ENCODE peak calls at places on chromosomes 7 and 10, in five cellular contexts. Y, T, O, V and W are unnamed samples.

GRCh38 chr10:19706904-19707303 is 109.3 kb upstream of the PLXDC2 start:
- DNase-seq in T (no peak), Y (no peak), V (no peak), O (no peak), W (no peak)

GRCh38 chr10:124701881-124702656 is 42.1 kb downstream of the FAM53B start:
- DNase-seq in T (peak; percentile 66), Y (no peak), V (no peak), O (no peak), W (no peak)

GRCh38 chr7:4683043-4683883 is 1.2 kb downstream of the FOXK1 start:
- DNase-seq in Y (no peak), V (no peak), O (peak; percentile 52), T (no peak), W (peak; percentile 68)

GRCh38 chr7:123828805-123829204 is 16.2 kb upstream of the HYAL4 start:
- DNase-seq in V (no peak), T (no peak), Y (no peak), O (no peak), W (no peak)

GRCh38 chr10:6300106-6300783 is 97.5 kb downstream of the PFKFB3 start:
- DNase-seq in O (peak; percentile 40), T (peak; percentile 56), Y (no peak), V (no peak), W (no peak)

GRCh38 chr7:40474790-40475680 is 340.2 kb downstream of the SUGCT start:
- DNase-seq in T (no peak), V (no peak), Y (no peak), O (no peak), W (no peak)

GRCh38 chr10:5283305-5284158 is 81.2 kb upstream of the UCN3 start:
- DNase-seq in Y (peak; percentile 30), T (peak; percentile 47), V (peak; percentile 55), O (peak; percentile 64), W (peak; percentile 72)

GRCh38 chr7:3119963-3120362 is 76.3 kb upstream of the CARD11 start:
- DNase-seq in V (no peak), T (no peak), Y (no peak), O (no peak), W (no peak)

GRCh38 chr7:1578513-1578912 is 8.7 kb upstream of the PSMG3 start:
- DNase-seq in V (no peak), T (no peak), Y (no peak), O (no peak), W (no peak)
- H3K27ac ChIP-seq in V (no peak overlapping the region), T (no peak overlapping the region), Y (no peak overlapping the region), O (no peak overlapping the region), W (no peak overlapping the region)

GRCh38 chr10:34666008-34666700 is 148.9 kb downstream of the PARD3 start:
- DNase-seq in O (peak; percentile 89), T (peak; percentile 94), Y (peak; percentile 30), V (peak; percentile 77), W (peak; percentile 38)
- H3K9ac ChIP-seq in O (peak overlapping the region; percentile 50), T (no peak overlapping the region), Y (no peak overlapping the region), V (no peak overlapping the region), W (no peak overlapping the region)

DNA sequence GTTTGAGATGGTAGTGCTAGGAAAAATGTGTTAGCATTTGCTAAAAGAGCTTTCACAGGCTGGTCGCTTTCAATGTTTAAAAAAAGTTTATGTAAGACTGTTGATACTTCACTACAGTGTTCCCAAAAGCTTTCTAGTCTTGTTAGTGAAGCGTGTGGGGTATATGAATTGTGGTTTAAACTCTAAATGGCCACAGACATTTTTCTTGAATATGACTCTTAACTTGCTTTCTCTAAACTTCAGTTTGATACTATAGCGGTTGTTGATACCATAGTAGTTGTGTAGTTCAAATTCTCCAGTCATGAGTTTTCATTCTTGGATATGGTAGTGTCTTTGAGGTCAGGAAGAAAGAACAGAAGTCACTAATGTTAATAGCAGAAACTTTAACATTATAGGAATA is 44.9 kb downstream of the MCU start:
- DNase-seq in O (no peak), T (peak; percentile 74), V (no peak), Y (no peak), W (no peak)
- H3K27ac ChIP-seq in O (no peak overlapping the region), T (peak overlapping the region; percentile 4), V (no peak overlapping the region), Y (no peak overlapping the region), W (no peak overlapping the region)

GRCh38 chr10:23535381-23535780 is 96.5 kb downstream of the OTUD1 start:
- DNase-seq in T (no peak), Y (no peak), O (no peak), V (no peak), W (no peak)

GRCh38 chr10:23543696-23544095 is 104.8 kb downstream of the OTUD1 start:
- DNase-seq in Y (no peak), O (no peak), T (no peak), V (no peak), W (no peak)

GRCh38 chr10:23538968-23539367 is 100.1 kb downstream of the OTUD1 start:
- DNase-seq in O (no peak), T (no peak), V (no peak), Y (no peak), W (no peak)

GRCh38 chr10:23534761-23535160 is 95.9 kb downstream of the OTUD1 start:
- DNase-seq in Y (no peak), T (no peak), O (no peak), V (no peak), W (no peak)

DNA sequence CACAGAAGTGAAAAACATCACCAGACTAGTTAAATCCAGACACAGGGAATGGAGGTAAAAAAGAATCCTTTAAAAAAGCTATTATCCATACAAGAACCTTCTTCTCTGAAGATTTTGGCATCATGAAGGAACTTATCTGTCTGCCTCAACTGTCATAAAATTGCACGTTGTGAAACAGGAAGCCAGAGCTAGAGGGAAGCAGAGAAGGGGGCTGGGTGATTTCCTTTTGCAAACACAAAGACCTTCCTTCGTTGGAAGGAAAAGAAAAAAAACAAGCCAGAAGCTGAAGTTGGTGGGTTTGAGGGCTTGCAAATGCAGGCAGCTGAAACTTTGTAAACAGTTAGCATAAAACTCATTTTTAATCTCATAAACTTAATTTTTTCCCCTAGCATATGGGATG is 101.5 kb downstream of the OTUD1 start:
- DNase-seq in V (no peak), T (no peak), Y (no peak), O (no peak), W (no peak)
- H3K9ac ChIP-seq in V (no peak overlapping the region), T (no peak overlapping the region), Y (no peak overlapping the region), O (no peak overlapping the region), W (no peak overlapping the region)

GRCh38 chr7:94401411-94401810 is 6.7 kb downstream of the COL1A2 start:
- DNase-seq in Y (no peak), T (no peak), V (no peak), O (no peak), W (no peak)
- H3K27ac ChIP-seq in Y (no peak overlapping the region), T (peak overlapping the region; percentile 91), V (no peak overlapping the region), O (no peak overlapping the region), W (no peak overlapping the region)

GRCh38 chr10:77638766-77639101 is 1.1 kb upstream of the KCNMA1 start:
- DNase-seq in T (no peak), V (no peak), Y (no peak), O (no peak), W (no peak)
- H3K9ac ChIP-seq in T (no peak overlapping the region), V (no peak overlapping the region), Y (peak overlapping the region; percentile 72), O (no peak overlapping the region), W (no peak overlapping the region)